ENCODE peak calls at places on chromosomes 5 and 9, in six cellular contexts. C is lower leg skin, M is pancreas, Y is hepatocyte, Z is AG04450, E is RWPE1. J is an unnamed sample.

GRCh38 chr9:112351184-112351583 is 17.8 kb upstream of the PTBP3 start:
- DNase-seq in C (no peak), M (no peak), Y (no peak), Z (no peak), E (no peak), J (no peak)

GRCh38 chr9:23160952-23161469 is 665.0 kb downstream of the ELAVL2 start:
- DNase-seq in C (no peak), M (no peak), Y (no peak), Z (no peak), E (no peak), J (no peak)

GRCh38 chr5:83955916-83956315 is 235.3 kb upstream of the HAPLN1 start:
- DNase-seq in C (no peak), M (no peak), Y (no peak), Z (peak; percentile 4), E (no peak), J (no peak)

GRCh38 chr5:157516016-157516415 is 56.0 kb downstream of the NIPAL4 start:
- DNase-seq in C (no peak), M (no peak), Y (peak; percentile 37), Z (peak; percentile 53), E (peak; percentile 25), J (no peak)

GRCh38 chr9:33297455-33297854 is 7.1 kb downstream of the NFX1 start:
- DNase-seq in C (peak; percentile 22), M (no peak), Y (no peak), Z (no peak), E (no peak), J (no peak)

GRCh38 chr5:62684310-62684709 is 105.7 kb downstream of the LRRC70 start:
- DNase-seq in C (no peak), M (no peak), Y (no peak), Z (no peak), E (no peak), J (no peak)

GRCh38 chr5:41214199-41214598 is 867 bp upstream of the C6 start:
- DNase-seq in C (no peak), M (no peak), Y (no peak), Z (no peak), E (no peak), J (no peak)

GRCh38 chr5:106454651-106455415 is 1215.9 kb downstream of the EFNA5 start:
- DNase-seq in C (no peak), M (no peak), Y (peak; percentile 40), Z (no peak), E (peak; percentile 73), J (no peak)

GRCh38 chr9:34993502-34994428 is 4.2 kb downstream of the DNAJB5 start:
- DNase-seq in C (peak; percentile 43), M (no peak), Y (peak; percentile 65), Z (no peak), E (no peak), J (peak; percentile 82)

GRCh38 chr5:158020555-158021418 is 161.8 kb upstream of the CLINT1 start:
- DNase-seq in C (no peak), M (no peak), Y (peak; percentile 49), Z (no peak), E (no peak), J (no peak)

GRCh38 chr9:132216861-132217655 is 55.2 kb downstream of the NTNG2 start:
- DNase-seq in C (no peak), M (no peak), Y (no peak), Z (no peak), E (no peak), J (no peak)

GRCh38 chr9:81305561-81306182 is 383.7 kb downstream of the TLE1 start:
- DNase-seq in C (no peak), M (no peak), Y (no peak), Z (no peak), E (no peak), J (no peak)

GRCh38 chr9:4985376-4986266 is 549 bp downstream of the JAK2 start:
- DNase-seq in C (peak; percentile 26), M (peak; percentile 56), Y (peak; percentile 70), Z (no peak), E (no peak), J (no peak)

GRCh38 chr5:146910239-146910638 is 31.7 kb upstream of the PPP2R2B start:
- DNase-seq in C (no peak), M (no peak), Y (no peak), Z (no peak), E (peak; percentile 14), J (no peak)

GRCh38 chr5:151663617-151664322 is 22.9 kb downstream of the SPARC start:
- DNase-seq in C (peak; percentile 64), M (no peak), Y (no peak), Z (no peak), E (no peak), J (no peak)

GRCh38 chr5:25006734-25007133 is 362.0 kb upstream of the CDH10 start:
- DNase-seq in C (no peak), M (no peak), Y (peak; percentile 44), Z (no peak), E (no peak), J (no peak)
- TF ChIP-seq CTCF in C (no peak), M (no peak), Y (peak; percentile 58), Z (no peak), E (no peak), J (no peak)

GRCh38 chr5:64506567-64507321 is 929 bp downstream of the RGS7BP start:
- DNase-seq in C (no peak), M (no peak), Y (no peak), Z (no peak), E (no peak), J (no peak)
- TF ChIP-seq CTCF in C (no peak), M (no peak), Y (peak; percentile 38), Z (no peak), E (no peak), J (no peak)

GRCh38 chr5:137075163-137075970 is 423.8 kb downstream of the SPOCK1 start:
- DNase-seq in C (no peak), M (peak; percentile 93), Y (peak; percentile 90), Z (no peak), E (peak; percentile 93), J (no peak)
- TF ChIP-seq CTCF in C (no peak), M (peak; percentile 81), Y (peak; percentile 70), Z (peak; percentile 57), E (peak; percentile 83), J (no peak)

GRCh38 chr5:142611154-142611553 is 74.7 kb downstream of the FGF1 start:
- DNase-seq in C (peak; percentile 66), M (peak; percentile 79), Y (peak; percentile 78), Z (peak; percentile 30), E (peak; percentile 81), J (peak; percentile 39)
- TF ChIP-seq CTCF in C (no peak), M (peak; percentile 81), Y (peak; percentile 78), Z (peak; percentile 92), E (peak; percentile 99), J (peak; percentile 96)

GRCh38 chr5:180021900-180022299 is 49.7 kb downstream of the RNF130 start:
- DNase-seq in C (no peak), M (no peak), Y (no peak), Z (no peak), E (no peak), J (no peak)
- TF ChIP-seq CTCF in C (no peak), M (no peak), Y (no peak), Z (no peak), E (no peak), J (no peak)

DNA sequence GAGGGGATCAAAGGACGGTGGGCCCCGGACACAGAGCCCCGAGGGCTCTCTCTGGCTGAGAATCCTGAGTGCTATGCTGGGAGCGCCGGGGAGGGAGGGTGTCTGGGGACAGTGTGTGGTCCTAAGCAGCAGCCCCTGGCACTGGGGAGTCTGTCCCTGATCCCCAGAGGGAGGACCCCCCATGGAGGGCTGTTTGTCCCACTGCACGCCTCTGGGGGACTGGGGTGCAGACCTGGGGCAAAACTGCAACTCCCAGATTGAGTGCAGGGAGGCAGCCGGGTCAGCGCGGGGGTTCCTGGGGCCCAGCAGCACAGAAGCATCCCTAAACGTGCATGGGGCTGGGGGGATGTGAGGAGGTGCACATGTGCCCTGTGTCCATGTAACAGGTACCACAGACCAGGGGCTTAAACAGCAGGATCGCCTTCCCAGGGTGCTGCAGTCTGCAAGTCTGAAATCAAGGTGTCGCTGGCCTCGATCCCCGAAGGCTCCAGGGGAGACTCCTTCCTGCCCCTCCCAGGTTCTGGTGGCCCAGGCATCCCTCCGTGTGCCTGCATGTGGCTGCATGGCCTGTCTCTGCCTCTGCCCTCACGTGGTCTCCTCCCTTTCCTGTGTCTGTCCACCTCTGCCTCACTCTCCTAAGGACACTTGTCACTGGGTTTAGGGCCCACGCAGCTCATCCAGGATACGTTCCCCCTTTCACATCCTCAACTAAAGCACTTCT is 35.9 kb upstream of the IRX4 start:
- DNase-seq in C (no peak), M (no peak), Y (no peak), Z (no peak), E (no peak), J (no peak)
- TF ChIP-seq CTCF in C (no peak), M (no peak), Y (no peak), Z (no peak), E (no peak), J (no peak)

GRCh38 chr5:69024241-69024651 is 69.6 kb upstream of the SLC30A5 start:
- DNase-seq in C (no peak), M (no peak), Y (peak; percentile 65), Z (no peak), E (peak; percentile 54), J (no peak)
- TF ChIP-seq CTCF in C (no peak), M (peak; percentile 47), Y (peak; percentile 59), Z (peak; percentile 60), E (peak; percentile 41), J (no peak)

DNA sequence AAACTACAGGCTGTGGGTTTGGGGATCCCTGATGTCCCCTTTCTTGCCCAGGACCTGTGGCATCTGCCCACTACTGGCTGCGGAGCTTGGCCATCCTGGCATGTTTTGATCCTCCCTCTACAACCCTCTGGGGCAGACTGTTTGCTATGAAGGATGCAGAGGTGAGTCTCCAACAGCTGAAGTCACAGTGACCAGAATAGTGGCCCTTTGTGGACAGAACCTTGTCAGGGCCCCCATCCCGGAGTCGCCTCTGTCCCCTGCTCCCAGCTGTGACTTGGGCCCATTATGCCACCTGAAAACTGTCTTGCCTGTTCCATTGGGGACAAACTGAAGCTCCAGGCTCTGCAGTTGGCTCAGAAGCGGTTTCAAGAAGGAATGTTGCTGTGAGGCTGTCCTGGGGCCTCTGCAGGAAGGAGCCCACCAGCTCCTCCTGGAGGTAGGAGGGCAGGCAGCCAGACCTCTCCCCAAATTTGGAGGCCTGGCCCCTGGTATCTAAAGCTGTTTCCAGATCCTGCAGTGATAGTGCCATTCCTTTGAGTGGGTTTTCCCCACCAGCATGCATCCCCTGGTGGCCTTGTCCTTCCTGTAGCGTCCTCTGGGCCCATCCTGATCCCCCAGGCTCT is 93.3 kb downstream of the BARX1 start:
- DNase-seq in C (no peak), M (no peak), Y (no peak), Z (no peak), E (no peak), J (no peak)
- TF ChIP-seq CTCF in C (no peak), M (no peak), Y (no peak), Z (no peak), E (no peak), J (no peak)

DNA sequence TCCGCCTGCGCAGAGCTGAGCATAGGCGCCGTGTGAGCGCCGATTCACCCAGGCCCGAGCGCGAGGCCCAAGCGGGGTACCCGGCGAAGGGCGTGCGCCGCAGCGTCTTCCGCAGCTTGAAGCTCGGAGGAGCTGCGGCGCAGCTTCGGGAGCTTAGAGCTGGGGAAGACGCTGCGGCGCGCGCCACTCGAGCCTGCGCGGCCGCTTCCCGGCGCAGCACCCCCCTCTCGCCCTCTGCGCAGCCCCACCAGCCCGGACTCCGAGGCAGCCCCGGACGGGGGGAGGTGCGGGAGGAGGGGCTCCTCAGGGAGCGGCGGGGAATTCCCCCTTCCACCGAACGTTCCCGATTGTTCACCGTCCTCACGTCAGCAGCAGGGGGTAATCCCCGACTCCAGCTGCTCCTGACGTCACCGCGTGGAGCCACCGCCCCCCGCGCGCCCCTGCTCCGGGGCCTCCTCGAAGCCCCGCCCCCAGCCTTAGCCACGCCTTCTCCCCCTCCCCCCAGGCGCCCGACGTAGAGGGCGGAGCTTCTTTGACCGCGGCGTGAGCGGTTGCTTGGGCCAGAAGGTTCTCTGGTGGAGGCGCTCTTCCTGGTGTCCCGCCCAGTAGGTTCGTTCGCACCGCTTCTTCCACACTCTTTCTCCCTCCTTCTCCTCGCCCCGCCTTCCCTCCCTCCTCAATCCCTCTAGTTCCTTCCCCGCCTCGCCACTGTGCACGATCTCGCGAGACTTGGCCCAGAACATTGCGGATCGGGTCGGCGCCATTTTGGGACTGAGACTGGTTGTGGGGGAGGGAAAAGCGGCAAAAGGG is at the start of gene GPBP1:
- DNase-seq in C (peak; percentile 99), M (peak; percentile 97), Y (peak; percentile 100), Z (peak; percentile 99), E (peak; percentile 99), J (peak; percentile 99)
- TF ChIP-seq CTCF in C (no peak), M (no peak), Y (no peak), Z (no peak), E (no peak), J (no peak)